ENCODE peak calls at places on chromosomes 11 and 22, in five cellular contexts. One of them, this sample, is unnamed.

GRCh38 chr11:75383246-75383645 is 16.1 kb upstream of the RPS3 start:
- DNase-seq in cardiac fibroblast: no peak
- DNase-seq in pulmonary artery endothelial cell: no peak
- DNase-seq in stimulated activated CD8-positive, alpha-beta memory T cell treated with anti-CD3 and anti-CD28 coated beads, Interleukin-12 subunit alpha, Interleukin-12 subunit beta, amount 100 ng/mL, for 4 hours: peak
- DNase-seq in neuronal stem cell: no peak
- DNase-seq in this sample: no peak

GRCh38 chr11:65652511-65653228 is 10.0 kb downstream of the RELA start:
- DNase-seq in cardiac fibroblast: peak
- DNase-seq in stimulated activated CD8-positive, alpha-beta memory T cell treated with anti-CD3 and anti-CD28 coated beads, Interleukin-12 subunit alpha, Interleukin-12 subunit beta, amount 100 ng/mL, for 4 hours: peak
- DNase-seq in pulmonary artery endothelial cell: peak
- DNase-seq in neuronal stem cell: peak
- DNase-seq in this sample: no peak

GRCh38 chr22:32587449-32587848 is 112.8 kb downstream of the FBXO7 start:
- DNase-seq in cardiac fibroblast: peak
- DNase-seq in neuronal stem cell: no peak
- DNase-seq in pulmonary artery endothelial cell: no peak
- DNase-seq in stimulated activated CD8-positive, alpha-beta memory T cell treated with anti-CD3 and anti-CD28 coated beads, Interleukin-12 subunit alpha, Interleukin-12 subunit beta, amount 100 ng/mL, for 4 hours: no peak
- DNase-seq in this sample: no peak

GRCh38 chr22:41447435-41448188 is 1.0 kb upstream of the TOB2 start:
- DNase-seq in neuronal stem cell: peak
- DNase-seq in pulmonary artery endothelial cell: peak
- DNase-seq in cardiac fibroblast: peak
- DNase-seq in stimulated activated CD8-positive, alpha-beta memory T cell treated with anti-CD3 and anti-CD28 coated beads, Interleukin-12 subunit alpha, Interleukin-12 subunit beta, amount 100 ng/mL, for 4 hours: peak
- DNase-seq in this sample: no peak

GRCh38 chr11:68935516-68936357 is 32.0 kb downstream of the IGHMBP2 start:
- DNase-seq in cardiac fibroblast: no peak
- DNase-seq in neuronal stem cell: no peak
- DNase-seq in stimulated activated CD8-positive, alpha-beta memory T cell treated with anti-CD3 and anti-CD28 coated beads, Interleukin-12 subunit alpha, Interleukin-12 subunit beta, amount 100 ng/mL, for 4 hours: no peak
- DNase-seq in pulmonary artery endothelial cell: no peak
- DNase-seq in this sample: no peak

GRCh38 chr11:27011560-27012253 is 17.8 kb downstream of the FIBIN start:
- DNase-seq in pulmonary artery endothelial cell: no peak
- DNase-seq in stimulated activated CD8-positive, alpha-beta memory T cell treated with anti-CD3 and anti-CD28 coated beads, Interleukin-12 subunit alpha, Interleukin-12 subunit beta, amount 100 ng/mL, for 4 hours: no peak
- DNase-seq in neuronal stem cell: no peak
- DNase-seq in cardiac fibroblast: no peak
- DNase-seq in this sample: no peak

GRCh38 chr11:37642321-37642720 is 1044.3 kb upstream of the RAG2 start:
- DNase-seq in pulmonary artery endothelial cell: no peak
- DNase-seq in stimulated activated CD8-positive, alpha-beta memory T cell treated with anti-CD3 and anti-CD28 coated beads, Interleukin-12 subunit alpha, Interleukin-12 subunit beta, amount 100 ng/mL, for 4 hours: no peak
- DNase-seq in cardiac fibroblast: no peak
- DNase-seq in neuronal stem cell: no peak
- DNase-seq in this sample: no peak

GRCh38 chr11:25860677-25861445 is 471.1 kb upstream of the ANO3 start:
- DNase-seq in cardiac fibroblast: peak
- DNase-seq in stimulated activated CD8-positive, alpha-beta memory T cell treated with anti-CD3 and anti-CD28 coated beads, Interleukin-12 subunit alpha, Interleukin-12 subunit beta, amount 100 ng/mL, for 4 hours: no peak
- DNase-seq in neuronal stem cell: no peak
- DNase-seq in pulmonary artery endothelial cell: no peak
- DNase-seq in this sample: no peak

GRCh38 chr11:58503361-58503856 is 4.5 kb downstream of the OR5B21 start:
- DNase-seq in neuronal stem cell: no peak
- DNase-seq in cardiac fibroblast: no peak
- DNase-seq in pulmonary artery endothelial cell: no peak
- DNase-seq in stimulated activated CD8-positive, alpha-beta memory T cell treated with anti-CD3 and anti-CD28 coated beads, Interleukin-12 subunit alpha, Interleukin-12 subunit beta, amount 100 ng/mL, for 4 hours: no peak
- DNase-seq in this sample: no peak

GRCh38 chr11:77152846-77153245 is 24.8 kb downstream of the MYO7A start:
- DNase-seq in cardiac fibroblast: no peak
- DNase-seq in stimulated activated CD8-positive, alpha-beta memory T cell treated with anti-CD3 and anti-CD28 coated beads, Interleukin-12 subunit alpha, Interleukin-12 subunit beta, amount 100 ng/mL, for 4 hours: no peak
- DNase-seq in neuronal stem cell: no peak
- DNase-seq in pulmonary artery endothelial cell: no peak
- DNase-seq in this sample: no peak

GRCh38 chr11:78812513-78813293 is 238.0 kb upstream of the NARS2 start:
- DNase-seq in neuronal stem cell: no peak
- DNase-seq in stimulated activated CD8-positive, alpha-beta memory T cell treated with anti-CD3 and anti-CD28 coated beads, Interleukin-12 subunit alpha, Interleukin-12 subunit beta, amount 100 ng/mL, for 4 hours: no peak
- DNase-seq in cardiac fibroblast: no peak
- DNase-seq in pulmonary artery endothelial cell: no peak
- DNase-seq in this sample: no peak

GRCh38 chr11:128251140-128251539 is 336.2 kb downstream of the ETS1 start:
- DNase-seq in neuronal stem cell: no peak
- DNase-seq in cardiac fibroblast: peak
- DNase-seq in pulmonary artery endothelial cell: no peak
- DNase-seq in stimulated activated CD8-positive, alpha-beta memory T cell treated with anti-CD3 and anti-CD28 coated beads, Interleukin-12 subunit alpha, Interleukin-12 subunit beta, amount 100 ng/mL, for 4 hours: no peak
- DNase-seq in this sample: no peak

GRCh38 chr11:109641549-109641948 is 219.6 kb downstream of the C11orf87 start:
- DNase-seq in pulmonary artery endothelial cell: no peak
- DNase-seq in cardiac fibroblast: peak
- DNase-seq in neuronal stem cell: peak
- DNase-seq in stimulated activated CD8-positive, alpha-beta memory T cell treated with anti-CD3 and anti-CD28 coated beads, Interleukin-12 subunit alpha, Interleukin-12 subunit beta, amount 100 ng/mL, for 4 hours: no peak
- DNase-seq in this sample: peak

This sample was measured in iPS DF 19.7.